ENCODE peak calls at places on chromosomes 3 and 15, in ten cellular contexts. One of them, this sample, is unnamed.

GRCh38 chr15:90708516-90708915 is 8.6 kb upstream of the BLM start:
- DNase-seq in tibial nerve: no peak
- DNase-seq in breast epithelium: no peak
- DNase-seq in psoas muscle: no peak
- DNase-seq in OCI-LY7: no peak
- DNase-seq in heart left ventricle: no peak
- DNase-seq in brain microvascular endothelial cell: no peak
- DNase-seq in thoracic aorta: no peak
- DNase-seq in PC-9: no peak
- DNase-seq in HepG2: no peak
- DNase-seq in this sample: no peak

GRCh38 chr15:44084728-44085127 is 110.3 kb downstream of the FRMD5 start:
- DNase-seq in brain microvascular endothelial cell: no peak
- DNase-seq in heart left ventricle: no peak
- DNase-seq in thoracic aorta: no peak
- DNase-seq in HepG2: no peak
- DNase-seq in tibial nerve: no peak
- DNase-seq in OCI-LY7: no peak
- DNase-seq in breast epithelium: no peak
- DNase-seq in psoas muscle: no peak
- DNase-seq in PC-9: peak
- DNase-seq in this sample: no peak

GRCh38 chr15:61794881-61795280 is 265.4 kb downstream of the VPS13C start:
- DNase-seq in OCI-LY7: no peak
- DNase-seq in brain microvascular endothelial cell: peak
- DNase-seq in psoas muscle: no peak
- DNase-seq in heart left ventricle: no peak
- DNase-seq in thoracic aorta: no peak
- DNase-seq in breast epithelium: no peak
- DNase-seq in PC-9: no peak
- DNase-seq in HepG2: no peak
- DNase-seq in tibial nerve: no peak
- DNase-seq in this sample: no peak

GRCh38 chr3:185322111-185322510 is 40.8 kb upstream of the MAP3K13 start:
- DNase-seq in brain microvascular endothelial cell: no peak
- DNase-seq in breast epithelium: no peak
- DNase-seq in thoracic aorta: no peak
- DNase-seq in tibial nerve: no peak
- DNase-seq in OCI-LY7: no peak
- DNase-seq in heart left ventricle: no peak
- DNase-seq in HepG2: no peak
- DNase-seq in PC-9: no peak
- DNase-seq in psoas muscle: no peak
- DNase-seq in this sample: no peak

GRCh38 chr15:42911058-42911592 is 9.5 kb downstream of the TTBK2 start:
- DNase-seq in brain microvascular endothelial cell: no peak
- DNase-seq in OCI-LY7: no peak
- DNase-seq in psoas muscle: no peak
- DNase-seq in tibial nerve: no peak
- DNase-seq in heart left ventricle: no peak
- DNase-seq in HepG2: no peak
- DNase-seq in breast epithelium: no peak
- DNase-seq in thoracic aorta: no peak
- DNase-seq in PC-9: no peak
- DNase-seq in this sample: no peak

GRCh38 chr3:195448205-195448875 is 5.5 kb upstream of the ACAP2 start:
- DNase-seq in heart left ventricle: no peak
- DNase-seq in thoracic aorta: no peak
- DNase-seq in brain microvascular endothelial cell: no peak
- DNase-seq in breast epithelium: no peak
- DNase-seq in HepG2: no peak
- DNase-seq in OCI-LY7: no peak
- DNase-seq in PC-9: no peak
- DNase-seq in tibial nerve: no peak
- DNase-seq in psoas muscle: no peak
- DNase-seq in this sample: no peak

GRCh38 chr3:11914041-11914440 is 67.4 kb upstream of the TAMM41 start:
- DNase-seq in thoracic aorta: no peak
- DNase-seq in tibial nerve: no peak
- DNase-seq in breast epithelium: no peak
- DNase-seq in brain microvascular endothelial cell: no peak
- DNase-seq in HepG2: no peak
- DNase-seq in heart left ventricle: no peak
- DNase-seq in PC-9: no peak
- DNase-seq in OCI-LY7: no peak
- DNase-seq in psoas muscle: no peak
- DNase-seq in this sample: no peak

GRCh38 chr15:56758770-56759449 is 25.6 kb upstream of the ZNF280D start:
- DNase-seq in OCI-LY7: no peak
- DNase-seq in psoas muscle: no peak
- DNase-seq in heart left ventricle: no peak
- DNase-seq in breast epithelium: no peak
- DNase-seq in PC-9: no peak
- DNase-seq in HepG2: no peak
- DNase-seq in brain microvascular endothelial cell: peak
- DNase-seq in tibial nerve: no peak
- DNase-seq in thoracic aorta: no peak
- DNase-seq in this sample: no peak

GRCh38 chr15:83308671-83309070 is 24.2 kb upstream of the BNC1 start:
- DNase-seq in breast epithelium: no peak
- DNase-seq in OCI-LY7: no peak
- DNase-seq in PC-9: no peak
- DNase-seq in heart left ventricle: no peak
- DNase-seq in brain microvascular endothelial cell: no peak
- DNase-seq in HepG2: no peak
- DNase-seq in tibial nerve: no peak
- DNase-seq in psoas muscle: no peak
- DNase-seq in thoracic aorta: no peak
- DNase-seq in this sample: no peak

GRCh38 chr3:22474706-22475470 is 723.9 kb upstream of the ZNF385D start:
- DNase-seq in PC-9: no peak
- DNase-seq in breast epithelium: no peak
- DNase-seq in tibial nerve: no peak
- DNase-seq in heart left ventricle: peak
- DNase-seq in thoracic aorta: no peak
- DNase-seq in OCI-LY7: no peak
- DNase-seq in brain microvascular endothelial cell: peak
- DNase-seq in psoas muscle: peak
- DNase-seq in HepG2: no peak
- DNase-seq in this sample: no peak

GRCh38 chr3:196988241-196989029 is 19.8 kb upstream of the PIGZ start:
- DNase-seq in tibial nerve: no peak
- DNase-seq in breast epithelium: no peak
- DNase-seq in PC-9: no peak
- DNase-seq in psoas muscle: no peak
- DNase-seq in OCI-LY7: peak
- DNase-seq in thoracic aorta: no peak
- DNase-seq in brain microvascular endothelial cell: no peak
- DNase-seq in HepG2: peak
- DNase-seq in heart left ventricle: peak
- DNase-seq in this sample: no peak

GRCh38 chr3:182704926-182705325 is 88.4 kb upstream of the ATP11B start:
- DNase-seq in brain microvascular endothelial cell: no peak
- DNase-seq in PC-9: no peak
- DNase-seq in HepG2: no peak
- DNase-seq in psoas muscle: no peak
- DNase-seq in breast epithelium: no peak
- DNase-seq in tibial nerve: no peak
- DNase-seq in thoracic aorta: no peak
- DNase-seq in OCI-LY7: no peak
- DNase-seq in heart left ventricle: no peak
- DNase-seq in this sample: no peak

GRCh38 chr3:122357828-122358617 is 25.0 kb downstream of the MIX23 start:
- DNase-seq in heart left ventricle: no peak
- DNase-seq in psoas muscle: no peak
- DNase-seq in thoracic aorta: no peak
- DNase-seq in PC-9: no peak
- DNase-seq in breast epithelium: no peak
- DNase-seq in brain microvascular endothelial cell: no peak
- DNase-seq in tibial nerve: no peak
- DNase-seq in OCI-LY7: no peak
- DNase-seq in HepG2: no peak
- DNase-seq in this sample: no peak

GRCh38 chr3:168616901-168617300 is 521.2 kb upstream of the GOLIM4 start:
- DNase-seq in breast epithelium: no peak
- DNase-seq in brain microvascular endothelial cell: no peak
- DNase-seq in OCI-LY7: no peak
- DNase-seq in PC-9: no peak
- DNase-seq in tibial nerve: no peak
- DNase-seq in HepG2: no peak
- DNase-seq in heart left ventricle: no peak
- DNase-seq in thoracic aorta: no peak
- DNase-seq in psoas muscle: no peak
- DNase-seq in this sample: no peak

DNA sequence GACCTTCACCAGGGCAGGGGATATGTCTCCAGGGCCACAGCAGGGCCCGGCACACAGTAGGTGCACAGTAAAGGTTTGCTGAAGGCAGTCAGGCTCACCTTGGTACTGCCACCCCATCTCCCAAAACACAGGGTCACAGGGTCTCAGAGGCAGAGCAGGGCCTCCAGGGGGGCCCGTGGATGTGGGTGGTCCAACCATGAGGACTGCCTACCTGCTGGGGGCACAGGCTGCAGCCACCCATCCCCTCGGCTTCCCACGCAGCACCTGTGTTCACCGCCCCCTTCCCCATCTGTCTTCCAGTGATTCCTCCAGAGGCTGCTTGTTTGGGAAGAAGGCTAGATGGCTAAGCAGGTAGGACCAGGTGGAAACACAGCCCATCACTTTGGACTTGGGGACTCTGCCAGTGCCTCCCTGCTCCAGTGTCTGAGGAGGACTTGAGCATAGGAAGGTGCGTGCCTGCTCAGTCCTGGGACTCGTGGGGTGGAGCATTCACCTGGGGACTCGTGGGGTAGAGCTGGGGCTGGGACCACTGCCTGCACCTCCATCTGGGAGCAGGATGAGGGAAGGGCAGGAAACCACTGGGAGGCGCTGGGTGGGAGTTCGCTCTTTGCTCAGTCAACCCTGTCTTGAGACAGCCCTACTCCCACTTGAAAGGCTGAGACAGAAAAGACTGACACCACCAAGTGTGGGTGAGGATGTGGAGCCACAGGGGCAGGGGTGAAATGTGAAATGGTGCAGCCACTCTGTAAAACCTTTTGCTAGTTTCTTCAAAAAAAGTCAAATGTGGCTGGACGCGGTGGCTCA is 18.8 kb upstream of the PLXND1 start:
- DNase-seq in psoas muscle: no peak
- DNase-seq in OCI-LY7: no peak
- DNase-seq in heart left ventricle: peak
- DNase-seq in tibial nerve: no peak
- DNase-seq in PC-9: no peak
- DNase-seq in thoracic aorta: no peak
- DNase-seq in HepG2: no peak
- DNase-seq in brain microvascular endothelial cell: no peak
- DNase-seq in breast epithelium: no peak
- DNase-seq in this sample: no peak
- H3K27ac ChIP-seq in psoas muscle: peak
- H3K27ac ChIP-seq in OCI-LY7: no peak
- H3K27ac ChIP-seq in heart left ventricle: peak
- H3K27ac ChIP-seq in tibial nerve: peak
- H3K27ac ChIP-seq in PC-9: peak
- H3K27ac ChIP-seq in thoracic aorta: peak
- H3K27ac ChIP-seq in HepG2: peak
- H3K27ac ChIP-seq in brain microvascular endothelial cell: peak
- H3K27ac ChIP-seq in breast epithelium: peak
- H3K27ac ChIP-seq in this sample: peak

GRCh38 chr3:149655826-149656599 is 1.8 kb downstream of the WWTR1 start:
- DNase-seq in OCI-LY7: no peak
- DNase-seq in HepG2: no peak
- DNase-seq in breast epithelium: no peak
- DNase-seq in heart left ventricle: no peak
- DNase-seq in PC-9: no peak
- DNase-seq in brain microvascular endothelial cell: no peak
- DNase-seq in tibial nerve: no peak
- DNase-seq in psoas muscle: no peak
- DNase-seq in thoracic aorta: no peak
- DNase-seq in this sample: no peak
- TF ChIP-seq CTCF in OCI-LY7: no peak
- TF ChIP-seq CTCF in HepG2: no peak
- TF ChIP-seq CTCF in breast epithelium: no peak
- TF ChIP-seq CTCF in heart left ventricle: no peak
- TF ChIP-seq CTCF in PC-9: no peak
- TF ChIP-seq CTCF in brain microvascular endothelial cell: no peak
- TF ChIP-seq CTCF in tibial nerve: no peak
- TF ChIP-seq CTCF in psoas muscle: no peak
- TF ChIP-seq CTCF in thoracic aorta: no peak
- TF ChIP-seq CTCF in this sample: no peak

GRCh38 chr3:152173627-152174026 is 95.1 kb upstream of the MBNL1 start:
- DNase-seq in OCI-LY7: no peak
- DNase-seq in psoas muscle: no peak
- DNase-seq in breast epithelium: no peak
- DNase-seq in heart left ventricle: no peak
- DNase-seq in thoracic aorta: no peak
- DNase-seq in PC-9: no peak
- DNase-seq in HepG2: no peak
- DNase-seq in brain microvascular endothelial cell: no peak
- DNase-seq in tibial nerve: no peak
- DNase-seq in this sample: no peak
- H3K4me3 ChIP-seq in OCI-LY7: no peak
- H3K4me3 ChIP-seq in psoas muscle: no peak
- H3K4me3 ChIP-seq in breast epithelium: no peak
- H3K4me3 ChIP-seq in heart left ventricle: no peak
- H3K4me3 ChIP-seq in thoracic aorta: no peak
- H3K4me3 ChIP-seq in PC-9: no peak
- H3K4me3 ChIP-seq in HepG2: no peak
- H3K4me3 ChIP-seq in brain microvascular endothelial cell: no peak
- H3K4me3 ChIP-seq in tibial nerve: no peak
- H3K4me3 ChIP-seq in this sample: no peak

GRCh38 chr3:45631486-45631885 is 36.9 kb downstream of the LIMD1 start:
- DNase-seq in thoracic aorta: no peak
- DNase-seq in HepG2: no peak
- DNase-seq in brain microvascular endothelial cell: no peak
- DNase-seq in OCI-LY7: peak
- DNase-seq in heart left ventricle: no peak
- DNase-seq in breast epithelium: no peak
- DNase-seq in tibial nerve: no peak
- DNase-seq in PC-9: no peak
- DNase-seq in psoas muscle: no peak
- DNase-seq in this sample: no peak
- H3K27ac ChIP-seq in thoracic aorta: no peak
- H3K27ac ChIP-seq in HepG2: peak
- H3K27ac ChIP-seq in brain microvascular endothelial cell: no peak
- H3K27ac ChIP-seq in OCI-LY7: no peak
- H3K27ac ChIP-seq in heart left ventricle: peak
- H3K27ac ChIP-seq in breast epithelium: no peak
- H3K27ac ChIP-seq in tibial nerve: peak
- H3K27ac ChIP-seq in PC-9: no peak
- H3K27ac ChIP-seq in psoas muscle: no peak
- H3K27ac ChIP-seq in this sample: no peak